ENCODE peak calls at places on chromosomes 13 and 19, in six cellular contexts. T is heart left ventricle, R is body of pancreas, E is PC-9, X is mesenchymal stem cell, I is upper lobe of left lung. B is an unnamed sample. For H3K4me1, the result is how much of the 10 kb centered on the place peaks cover.

GRCh38 chr13:40344270-40345148 is 321.9 kb downstream of the FOXO1 start:
- DNase-seq in T (no peak), R (no peak), E (no peak), X (no peak), I (no peak), B (no peak)

GRCh38 chr19:42290523-42291436 is 11.2 kb upstream of the PRR19 start:
- DNase-seq in T (no peak), R (no peak), E (peak), X (peak), I (peak), B (peak)

GRCh38 chr13:48843630-48844380 is 131.9 kb upstream of the FNDC3A start:
- DNase-seq in T (no peak), R (no peak), E (no peak), X (peak), I (no peak), B (peak)

GRCh38 chr13:42039946-42040729 is 8.3 kb upstream of the DGKH start:
- DNase-seq in T (peak), R (peak), E (peak), X (peak), I (peak), B (peak)

GRCh38 chr13:69155136-69155535 is 952.5 kb upstream of the ATXN8OS start:
- DNase-seq in T (no peak), R (no peak), E (no peak), X (no peak), I (no peak), B (no peak)

GRCh38 chr13:101523732-101524131 is 71.3 kb downstream of the ITGBL1 start:
- DNase-seq in T (no peak), R (no peak), E (no peak), X (peak), I (no peak), B (peak)

GRCh38 chr19:34364830-34365462 is at the start of gene GPI:
- DNase-seq in T (peak), R (peak), E (peak), X (peak), I (peak), B (peak)

GRCh38 chr13:22665531-22665930 is 515.2 kb upstream of the SGCG start:
- DNase-seq in T (no peak), R (no peak), E (no peak), X (no peak), I (no peak), B (no peak)

GRCh38 chr13:72458701-72459100 is 268.7 kb downstream of the MZT1 start:
- DNase-seq in T (no peak), R (no peak), E (peak), X (peak), I (no peak), B (no peak)

GRCh38 chr13:110233181-110233641 is 73.7 kb downstream of the COL4A1 start:
- DNase-seq in T (no peak), R (no peak), E (no peak), X (peak), I (no peak), B (no peak)

GRCh38 chr19:38375098-38375493 is 725 bp downstream of the PSMD8 start:
- DNase-seq in T (no peak), R (no peak), E (no peak), X (no peak), I (no peak), B (peak)

GRCh38 chr19:21463449-21464105 is 41.8 kb upstream of the ZNF429 start:
- DNase-seq in T (no peak), R (peak), E (no peak), X (no peak), I (no peak), B (peak)

GRCh38 chr19:33796164-33797100 is at the start of gene KCTD15:
- DNase-seq in T (peak), R (peak), E (peak), X (peak), I (peak), B (peak)

GRCh38 chr19:10936661-10937084 is 8.1 kb downstream of the TIMM29 start:
- DNase-seq in T (no peak), R (peak), E (peak), X (peak), I (no peak), B (peak)

GRCh38 chr13:75507027-75508001 is 25.3 kb upstream of the TBC1D4 start:
- DNase-seq in T (peak), R (no peak), E (no peak), X (no peak), I (peak), B (no peak)

GRCh38 chr13:35566340-35566739 is 89.9 kb upstream of the MAB21L1 start:
- DNase-seq in T (no peak), R (no peak), E (no peak), X (no peak), I (no peak), B (no peak)

GRCh38 chr19:12667903-12668302 is 1.3 kb downstream of the WDR83 start:
- DNase-seq in T (no peak), R (no peak), E (no peak), X (no peak), I (no peak), B (peak)

GRCh38 chr19:2974342-2974932 is 2.9 kb upstream of the TLE6 start:
- DNase-seq in T (no peak), R (no peak), E (no peak), X (peak), I (no peak), B (peak)

GRCh38 chr19:49689133-49690072 is at the start of gene ADM5:
- DNase-seq in T (no peak), R (peak), E (no peak), X (no peak), I (peak), B (peak)

GRCh38 chr13:94556646-94557045 is 39.3 kb downstream of the TGDS start:
- DNase-seq in T (no peak), R (no peak), E (no peak), X (peak), I (no peak), B (no peak)

GRCh38 chr13:40777166-40777956 is 6.4 kb upstream of the MRPS31 start:
- DNase-seq in T (no peak), R (peak), E (peak), X (peak), I (no peak), B (no peak)

GRCh38 chr19:14371321-14371821 is 9.9 kb upstream of the ADGRE5 start:
- DNase-seq in T (no peak), R (no peak), E (no peak), X (no peak), I (no peak), B (no peak)

GRCh38 chr19:45162464-45163143 is 1.8 kb upstream of the NKPD1 start:
- DNase-seq in T (no peak), R (no peak), E (no peak), X (no peak), I (peak), B (peak)

GRCh38 chr13:27442071-27442647 is 8.2 kb downstream of the MTIF3 start:
- DNase-seq in T (no peak), R (no peak), E (no peak), X (no peak), I (no peak), B (peak)

GRCh38 chr19:16202320-16203255 is 4.9 kb downstream of the AP1M1 start:
- DNase-seq in T (peak), R (no peak), E (no peak), X (no peak), I (no peak), B (peak)

GRCh38 chr19:49930483-49931011 is 1.2 kb upstream of the NUP62 start:
- DNase-seq in T (no peak), R (no peak), E (no peak), X (peak), I (no peak), B (peak)

GRCh38 chr19:11479470-11480080 is 1.3 kb downstream of the ELAVL3 start:
- DNase-seq in T (no peak), R (peak), E (no peak), X (no peak), I (peak), B (peak)

GRCh38 chr19:47719047-47719885 is 6.0 kb downstream of the EHD2 start:
- DNase-seq in T (peak), R (peak), E (no peak), X (peak), I (peak), B (peak)
- H3K4me1 ChIP-seq in T (under half), R (under half), E (under half), X (under half), I (half or more), B (half or more)

GRCh38 chr13:24270639-24271131 is 38.7 kb upstream of the C1QTNF9 start:
- DNase-seq in T (peak), R (peak), E (peak), X (peak), I (no peak), B (peak)
- H3K27ac ChIP-seq in T (peak), R (peak), E (no peak), X (peak), I (peak), B (peak)

GRCh38 chr13:97235549-97236206 is 13.5 kb downstream of the MBNL2 start:
- DNase-seq in T (no peak), R (peak), E (no peak), X (no peak), I (no peak), B (no peak)
- H3K4me1 ChIP-seq in T (under half), R (half or more), E (under half), X (under half), I (half or more), B (under half)

GRCh38 chr19:29687897-29688728 is 22.9 kb downstream of the PLEKHF1 start:
- DNase-seq in T (no peak), R (no peak), E (no peak), X (peak), I (no peak), B (peak)

GRCh38 chr19:29690842-29691241 is 24.2 kb downstream of the C19orf12 start:
- DNase-seq in T (no peak), R (no peak), E (peak), X (peak), I (no peak), B (peak)

GRCh38 chr19:29686285-29686805 is 21.1 kb downstream of the PLEKHF1 start:
- DNase-seq in T (no peak), R (no peak), E (no peak), X (no peak), I (no peak), B (no peak)

GRCh38 chr19:29685326-29685725 is 20.1 kb downstream of the PLEKHF1 start:
- DNase-seq in T (no peak), R (no peak), E (no peak), X (no peak), I (no peak), B (peak)

DNA sequence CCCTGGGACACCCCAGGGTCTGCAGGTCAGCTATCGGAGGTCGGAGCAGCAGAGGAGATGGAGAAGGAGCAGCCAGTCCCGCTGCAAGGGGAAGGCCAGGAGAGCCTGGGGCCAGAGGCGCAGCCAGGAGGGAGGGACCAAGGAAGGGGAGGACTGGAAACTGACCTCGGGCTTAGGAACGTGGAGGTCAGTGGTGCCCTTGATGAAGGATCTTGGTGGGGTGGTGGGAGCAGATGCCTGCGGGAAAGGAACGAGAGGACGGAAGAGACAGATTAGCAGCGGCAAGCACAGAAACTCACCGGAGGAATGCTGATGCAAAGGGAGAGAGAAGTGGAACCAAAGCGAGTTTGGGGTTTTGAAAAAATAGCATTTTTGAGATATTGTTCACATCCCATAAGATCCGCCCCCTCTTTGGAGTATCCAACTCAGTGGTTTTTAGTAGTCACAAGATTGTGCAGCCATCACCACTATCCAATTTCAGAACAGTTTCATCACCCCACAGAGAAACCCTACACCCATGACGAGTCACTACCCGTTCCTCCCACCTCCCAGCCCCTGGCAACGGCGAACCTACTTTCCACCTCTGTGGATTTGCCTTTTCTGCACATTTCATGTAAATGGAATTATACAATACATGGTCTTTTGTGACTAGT is 22.1 kb downstream of the PLEKHF1 start:
- DNase-seq in T (no peak), R (no peak), E (peak), X (peak), I (no peak), B (peak)
- H3K27ac ChIP-seq in T (no peak), R (no peak), E (peak), X (no peak), I (peak), B (peak)